ENCODE peak calls at places on chromosomes 6 and 20, in five cellular contexts. One of them, this sample, is unnamed.

GRCh38 chr6:168193816-168194701 is 115.0 kb upstream of the FRMD1 start:
- DNase-seq in sigmoid colon: peak
- DNase-seq in neural crest cell: no peak
- DNase-seq in transverse colon: no peak
- DNase-seq in NB4: peak
- DNase-seq in this sample: no peak

GRCh38 chr6:130303436-130303835 is 62.4 kb upstream of the TMEM200A start:
- DNase-seq in sigmoid colon: no peak
- DNase-seq in neural crest cell: no peak
- DNase-seq in transverse colon: no peak
- DNase-seq in NB4: no peak
- DNase-seq in this sample: no peak

GRCh38 chr6:31543639-31544038 is 1.8 kb upstream of the DDX39B start:
- DNase-seq in sigmoid colon: no peak
- DNase-seq in neural crest cell: no peak
- DNase-seq in transverse colon: no peak
- DNase-seq in NB4: no peak
- DNase-seq in this sample: no peak

GRCh38 chr6:4589295-4589694 is 186.9 kb upstream of the CDYL start:
- DNase-seq in sigmoid colon: no peak
- DNase-seq in neural crest cell: no peak
- DNase-seq in transverse colon: no peak
- DNase-seq in NB4: no peak
- DNase-seq in this sample: no peak

GRCh38 chr6:140341272-140341671 is 966.8 kb upstream of the CITED2 start:
- DNase-seq in sigmoid colon: no peak
- DNase-seq in neural crest cell: no peak
- DNase-seq in transverse colon: no peak
- DNase-seq in NB4: no peak
- DNase-seq in this sample: no peak

GRCh38 chr6:169291639-169292339 is 38.1 kb upstream of the THBS2 start:
- DNase-seq in sigmoid colon: no peak
- DNase-seq in neural crest cell: no peak
- DNase-seq in transverse colon: no peak
- DNase-seq in NB4: no peak
- DNase-seq in this sample: no peak

GRCh38 chr6:111701146-111701545 is 95.5 kb upstream of the TRAF3IP2 start:
- DNase-seq in sigmoid colon: no peak
- DNase-seq in neural crest cell: no peak
- DNase-seq in transverse colon: no peak
- DNase-seq in NB4: no peak
- DNase-seq in this sample: no peak

GRCh38 chr6:5302995-5303622 is 41.8 kb downstream of the FARS2 start:
- DNase-seq in sigmoid colon: no peak
- DNase-seq in neural crest cell: no peak
- DNase-seq in transverse colon: peak
- DNase-seq in NB4: no peak
- DNase-seq in this sample: no peak

GRCh38 chr6:53461682-53462081 is 83.2 kb downstream of the GCLC start:
- DNase-seq in sigmoid colon: no peak
- DNase-seq in neural crest cell: no peak
- DNase-seq in transverse colon: peak
- DNase-seq in NB4: no peak
- DNase-seq in this sample: no peak

GRCh38 chr6:159646136-159646535 is 46.9 kb downstream of the SOD2 start:
- DNase-seq in sigmoid colon: no peak
- DNase-seq in neural crest cell: no peak
- DNase-seq in transverse colon: no peak
- DNase-seq in NB4: no peak
- DNase-seq in this sample: no peak

GRCh38 chr6:28258877-28259777 is at the start of gene NKAPL:
- DNase-seq in sigmoid colon: peak
- DNase-seq in neural crest cell: no peak
- DNase-seq in transverse colon: peak
- DNase-seq in NB4: no peak
- DNase-seq in this sample: no peak

GRCh38 chr6:190596-191395 is 101.5 kb upstream of the DUSP22 start:
- DNase-seq in sigmoid colon: no peak
- DNase-seq in neural crest cell: no peak
- DNase-seq in transverse colon: no peak
- DNase-seq in NB4: peak
- DNase-seq in this sample: no peak

GRCh38 chr6:45448417-45449389 is 71.0 kb upstream of the SUPT3H start:
- DNase-seq in sigmoid colon: no peak
- DNase-seq in neural crest cell: no peak
- DNase-seq in transverse colon: no peak
- DNase-seq in NB4: no peak
- DNase-seq in this sample: peak

GRCh38 chr6:42264852-42265390 is 47.3 kb upstream of the MRPS10 start:
- DNase-seq in sigmoid colon: peak
- DNase-seq in neural crest cell: no peak
- DNase-seq in transverse colon: no peak
- DNase-seq in NB4: no peak
- DNase-seq in this sample: no peak

GRCh38 chr6:122799140-122799539 is 10.1 kb downstream of the SMPDL3A start:
- DNase-seq in sigmoid colon: no peak
- DNase-seq in neural crest cell: no peak
- DNase-seq in transverse colon: no peak
- DNase-seq in NB4: no peak
- DNase-seq in this sample: no peak

GRCh38 chr6:44010411-44011349 is 116.6 kb downstream of the MRPL14 start:
- DNase-seq in sigmoid colon: peak
- DNase-seq in neural crest cell: no peak
- DNase-seq in transverse colon: no peak
- DNase-seq in NB4: peak
- DNase-seq in this sample: peak

GRCh38 chr6:87522686-87523085 is 49.9 kb downstream of the SLC35A1 start:
- DNase-seq in sigmoid colon: no peak
- DNase-seq in neural crest cell: no peak
- DNase-seq in transverse colon: no peak
- DNase-seq in NB4: no peak
- DNase-seq in this sample: no peak

GRCh38 chr6:159042003-159042823 is 2.6 kb downstream of the TAGAP start:
- DNase-seq in sigmoid colon: peak
- DNase-seq in neural crest cell: peak
- DNase-seq in transverse colon: peak
- DNase-seq in NB4: peak
- DNase-seq in this sample: no peak

GRCh38 chr6:42313038-42313437 is 95.4 kb upstream of the MRPS10 start:
- DNase-seq in sigmoid colon: no peak
- DNase-seq in neural crest cell: no peak
- DNase-seq in transverse colon: no peak
- DNase-seq in NB4: no peak
- DNase-seq in this sample: no peak

GRCh38 chr20:12970372-12970821 is 38.4 kb upstream of the SPTLC3 start:
- DNase-seq in sigmoid colon: no peak
- DNase-seq in neural crest cell: no peak
- DNase-seq in transverse colon: peak
- DNase-seq in NB4: peak
- DNase-seq in this sample: no peak
- TF ChIP-seq CTCF in sigmoid colon: no peak
- TF ChIP-seq CTCF in neural crest cell: peak
- TF ChIP-seq CTCF in transverse colon: peak
- TF ChIP-seq CTCF in NB4: peak
- TF ChIP-seq CTCF in this sample: peak

DNA sequence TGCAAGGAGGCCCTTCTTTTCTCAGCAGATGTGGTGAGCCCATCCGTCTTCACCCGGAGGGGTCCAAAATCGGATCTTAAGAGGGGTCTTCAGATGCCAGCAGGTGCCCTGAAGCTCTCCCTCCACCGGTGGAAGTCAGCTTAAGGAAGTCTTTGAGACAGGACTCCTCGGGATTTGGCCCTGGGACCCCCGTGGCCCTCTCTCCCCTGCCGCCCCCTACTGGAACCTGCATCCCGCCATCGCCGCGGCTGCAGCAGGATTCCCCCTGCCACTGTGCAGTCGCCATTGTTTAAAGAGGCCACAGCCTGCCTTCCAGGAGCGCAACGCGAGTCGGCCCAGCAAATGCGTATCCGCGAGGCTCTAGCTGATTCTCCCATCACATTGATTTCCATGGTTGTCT is 292.5 kb upstream of the ZNF337 start:
- DNase-seq in sigmoid colon: no peak
- DNase-seq in neural crest cell: no peak
- DNase-seq in transverse colon: no peak
- DNase-seq in NB4: no peak
- DNase-seq in this sample: no peak
- TF ChIP-seq CTCF in sigmoid colon: no peak
- TF ChIP-seq CTCF in neural crest cell: no peak
- TF ChIP-seq CTCF in transverse colon: no peak
- TF ChIP-seq CTCF in NB4: no peak
- TF ChIP-seq CTCF in this sample: no peak

GRCh38 chr6:71419217-71419953 is 130.8 kb downstream of the OGFRL1 start:
- DNase-seq in sigmoid colon: no peak
- DNase-seq in neural crest cell: peak
- DNase-seq in transverse colon: no peak
- DNase-seq in NB4: no peak
- DNase-seq in this sample: no peak

GRCh38 chr6:71420693-71421328 is 132.2 kb downstream of the OGFRL1 start:
- DNase-seq in sigmoid colon: peak
- DNase-seq in neural crest cell: peak
- DNase-seq in transverse colon: peak
- DNase-seq in NB4: no peak
- DNase-seq in this sample: peak

GRCh38 chr6:71421611-71422010 is 133.0 kb downstream of the OGFRL1 start:
- DNase-seq in sigmoid colon: no peak
- DNase-seq in neural crest cell: no peak
- DNase-seq in transverse colon: no peak
- DNase-seq in NB4: no peak
- DNase-seq in this sample: no peak

GRCh38 chr6:71414486-71414885 is 125.9 kb downstream of the OGFRL1 start:
- DNase-seq in sigmoid colon: no peak
- DNase-seq in neural crest cell: no peak
- DNase-seq in transverse colon: no peak
- DNase-seq in NB4: no peak
- DNase-seq in this sample: no peak

DNA sequence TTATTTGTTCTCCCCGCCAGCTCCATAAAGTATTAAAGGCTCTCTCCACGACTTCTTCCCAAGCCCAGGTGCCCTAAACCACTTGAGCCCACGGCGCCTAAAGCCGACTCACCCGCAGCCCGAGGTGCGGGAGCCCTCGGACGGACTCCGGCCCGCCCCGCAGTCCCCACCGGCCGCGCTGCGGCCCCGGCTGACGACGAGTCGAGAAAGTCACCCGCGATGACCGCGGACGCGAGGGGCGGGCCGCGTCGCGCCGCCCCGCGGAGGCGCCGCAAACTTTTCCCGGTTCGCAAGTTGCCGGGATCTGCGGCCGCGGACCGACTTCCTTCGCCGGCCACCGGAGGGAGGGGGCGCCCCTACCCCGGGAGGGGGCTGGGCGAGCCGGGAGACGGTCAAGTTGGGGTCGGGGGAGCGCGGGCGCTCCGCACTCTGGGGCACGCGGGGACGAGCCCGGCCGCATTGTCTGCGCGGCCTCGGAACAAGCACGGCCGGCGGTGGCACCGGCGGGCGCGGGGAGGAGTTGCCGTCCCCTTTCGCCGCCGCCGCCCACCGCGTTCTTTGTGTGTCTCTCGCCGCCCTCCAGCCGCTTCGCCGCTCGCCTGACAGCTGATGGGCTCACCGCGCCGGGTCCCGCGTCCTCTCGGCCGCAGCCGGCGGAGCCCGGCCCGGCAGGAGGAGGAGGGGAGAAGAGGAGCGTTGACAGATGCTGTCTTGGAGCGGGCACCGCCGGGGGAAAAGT is 131.5 kb downstream of the OGFRL1 start:
- DNase-seq in sigmoid colon: peak
- DNase-seq in neural crest cell: no peak
- DNase-seq in transverse colon: peak
- DNase-seq in NB4: no peak
- DNase-seq in this sample: no peak
- TF ChIP-seq CTCF in sigmoid colon: peak
- TF ChIP-seq CTCF in neural crest cell: peak
- TF ChIP-seq CTCF in transverse colon: peak
- TF ChIP-seq CTCF in NB4: no peak
- TF ChIP-seq CTCF in this sample: peak

GRCh38 chr6:144317736-144318135 is 32.6 kb downstream of the UTRN start:
- DNase-seq in sigmoid colon: no peak
- DNase-seq in neural crest cell: no peak
- DNase-seq in transverse colon: no peak
- DNase-seq in NB4: no peak
- DNase-seq in this sample: no peak

GRCh38 chr6:144319193-144319592 is 34.1 kb downstream of the UTRN start:
- DNase-seq in sigmoid colon: no peak
- DNase-seq in neural crest cell: no peak
- DNase-seq in transverse colon: no peak
- DNase-seq in NB4: no peak
- DNase-seq in this sample: no peak

GRCh38 chr6:144320746-144321145 is 35.6 kb downstream of the UTRN start:
- DNase-seq in sigmoid colon: no peak
- DNase-seq in neural crest cell: no peak
- DNase-seq in transverse colon: no peak
- DNase-seq in NB4: no peak
- DNase-seq in this sample: no peak

GRCh38 chr6:144325232-144325631 is 40.1 kb downstream of the UTRN start:
- DNase-seq in sigmoid colon: no peak
- DNase-seq in neural crest cell: no peak
- DNase-seq in transverse colon: no peak
- DNase-seq in NB4: no peak
- DNase-seq in this sample: no peak

GRCh38 chr6:144321839-144322591 is 36.9 kb downstream of the UTRN start:
- DNase-seq in sigmoid colon: no peak
- DNase-seq in neural crest cell: no peak
- DNase-seq in transverse colon: no peak
- DNase-seq in NB4: no peak
- DNase-seq in this sample: peak
- TF ChIP-seq CTCF in sigmoid colon: no peak
- TF ChIP-seq CTCF in neural crest cell: no peak
- TF ChIP-seq CTCF in transverse colon: no peak
- TF ChIP-seq CTCF in NB4: no peak
- TF ChIP-seq CTCF in this sample: no peak

GRCh38 chr6:144063744-144064401 is 31.5 kb downstream of the SF3B5 start:
- DNase-seq in sigmoid colon: peak
- DNase-seq in neural crest cell: peak
- DNase-seq in transverse colon: peak
- DNase-seq in NB4: peak
- DNase-seq in this sample: no peak
- TF ChIP-seq CTCF in sigmoid colon: no peak
- TF ChIP-seq CTCF in neural crest cell: peak
- TF ChIP-seq CTCF in transverse colon: peak
- TF ChIP-seq CTCF in NB4: no peak
- TF ChIP-seq CTCF in this sample: peak

DNA sequence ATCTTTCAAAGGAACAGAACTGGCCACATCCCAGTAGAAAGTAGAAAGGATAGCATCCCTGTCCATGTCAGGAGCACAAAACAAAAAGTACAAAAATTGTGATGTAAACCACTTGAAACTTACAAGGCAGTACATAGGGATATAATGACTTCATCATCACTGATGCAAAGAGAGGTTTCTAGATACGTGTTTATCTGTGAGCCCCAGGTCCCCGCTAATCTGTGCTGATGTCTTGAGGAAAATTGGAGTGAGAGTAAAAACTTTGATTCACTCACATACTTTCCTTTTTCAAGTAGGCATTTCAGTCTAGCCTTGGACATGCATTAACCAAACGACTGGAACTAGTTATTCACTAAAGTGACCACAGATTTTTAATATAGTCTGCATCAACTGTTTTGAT is 216.7 kb upstream of the QKI start:
- DNase-seq in sigmoid colon: no peak
- DNase-seq in neural crest cell: no peak
- DNase-seq in transverse colon: no peak
- DNase-seq in NB4: no peak
- DNase-seq in this sample: no peak
- TF ChIP-seq CTCF in sigmoid colon: no peak
- TF ChIP-seq CTCF in neural crest cell: no peak
- TF ChIP-seq CTCF in transverse colon: no peak
- TF ChIP-seq CTCF in NB4: no peak
- TF ChIP-seq CTCF in this sample: no peak

This sample was measured in AG04449.